ENCODE peak calls at places on chromosomes 7 and 10, in five cellular contexts. D, P, W, V and G are unnamed samples.

GRCh38 chr10:82266438-82266837 is 391.4 kb downstream of the NRG3 start:
- DNase-seq in D (no peak), P (no peak), W (no peak), V (peak), G (peak)

GRCh38 chr10:26486304-26486703 is 48.2 kb downstream of the APBB1IP start:
- DNase-seq in D (no peak), P (peak), W (no peak), V (peak), G (peak)

GRCh38 chr7:80916770-80917681 is 1.8 kb downstream of the SEMA3C start:
- DNase-seq in D (no peak), P (peak), W (no peak), V (peak), G (peak)

GRCh38 chr10:42979730-42980467 is 97.0 kb upstream of the RET start:
- DNase-seq in D (no peak), P (no peak), W (peak), V (no peak), G (no peak)

GRCh38 chr7:33916357-33917081 is 11.2 kb downstream of the BMPER start:
- DNase-seq in D (no peak), P (peak), W (no peak), V (no peak), G (no peak)

GRCh38 chr10:48366261-48366660 is 59.8 kb downstream of the MAPK8 start:
- DNase-seq in D (no peak), P (peak), W (no peak), V (peak), G (peak)

GRCh38 chr7:100208911-100209408 is 10.8 kb upstream of the PVRIG start:
- DNase-seq in D (peak), P (no peak), W (no peak), V (no peak), G (no peak)

GRCh38 chr7:45031829-45032228 is 31.8 kb downstream of the CCM2 start:
- DNase-seq in D (no peak), P (no peak), W (peak), V (no peak), G (no peak)

GRCh38 chr7:91533996-91534395 is 269.8 kb downstream of the FZD1 start:
- DNase-seq in D (no peak), P (no peak), W (no peak), V (no peak), G (no peak)

GRCh38 chr10:30591249-30591670 is 38.3 kb downstream of the LYZL2 start:
- DNase-seq in D (peak), P (peak), W (no peak), V (peak), G (peak)
- TF ChIP-seq CTCF in D (peak), P (peak), W (no peak), V (peak), G (peak)

DNA sequence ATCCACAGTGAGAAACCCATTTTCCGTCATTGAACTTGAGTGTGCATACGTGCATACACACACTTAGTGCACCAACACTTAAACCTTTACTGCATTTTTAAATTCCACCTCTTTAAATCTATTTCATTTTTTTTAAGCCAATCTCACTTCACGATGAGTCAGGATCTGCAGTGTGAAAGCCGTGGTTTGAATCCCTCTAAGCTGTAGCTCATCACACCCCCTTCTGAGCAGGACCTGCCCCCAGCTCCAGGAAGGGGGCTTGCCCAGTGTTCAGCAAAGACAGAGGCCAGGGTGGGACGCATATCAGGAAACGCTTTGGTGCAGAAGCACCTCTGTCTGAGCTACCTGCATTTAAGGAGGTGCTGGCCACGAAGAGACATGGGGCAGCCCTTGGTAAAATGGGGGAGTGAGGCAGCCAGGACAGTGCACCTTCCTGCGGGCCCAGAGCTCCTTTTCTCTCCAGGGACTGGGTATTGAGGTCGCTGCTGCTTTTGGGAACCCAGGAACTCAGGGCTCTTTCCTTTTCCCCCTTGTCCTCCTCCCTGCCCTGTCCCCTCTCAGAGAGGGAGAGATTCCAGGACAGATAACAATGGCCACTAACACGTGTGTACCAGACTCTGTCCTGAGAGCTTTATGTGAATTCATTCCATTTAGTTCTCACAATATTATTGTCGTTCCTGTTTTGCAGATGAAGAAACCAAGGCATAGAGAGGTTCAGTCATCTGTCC is 21.7 kb downstream of the ZNF316 start:
- DNase-seq in D (no peak), P (no peak), W (no peak), V (no peak), G (no peak)
- H3K4me3 ChIP-seq in D (no peak), P (no peak), W (no peak), V (no peak), G (no peak)

GRCh38 chr10:22464966-22465627 is 119.8 kb downstream of the SPAG6 start:
- DNase-seq in D (no peak), P (no peak), W (no peak), V (no peak), G (no peak)

GRCh38 chr10:22460531-22461403 is 115.5 kb downstream of the SPAG6 start:
- DNase-seq in D (no peak), P (no peak), W (no peak), V (no peak), G (no peak)

GRCh38 chr10:22461891-22462290 is 116.6 kb downstream of the SPAG6 start:
- DNase-seq in D (no peak), P (no peak), W (no peak), V (no peak), G (no peak)

GRCh38 chr10:22460101-22460500 is 114.8 kb downstream of the SPAG6 start:
- DNase-seq in D (no peak), P (no peak), W (no peak), V (no peak), G (no peak)

GRCh38 chr10:22463255-22463654 is 118.0 kb downstream of the SPAG6 start:
- DNase-seq in D (no peak), P (no peak), W (no peak), V (no peak), G (no peak)
- TF ChIP-seq CTCF in D (no peak), P (no peak), W (no peak), V (no peak), G (no peak)

DNA sequence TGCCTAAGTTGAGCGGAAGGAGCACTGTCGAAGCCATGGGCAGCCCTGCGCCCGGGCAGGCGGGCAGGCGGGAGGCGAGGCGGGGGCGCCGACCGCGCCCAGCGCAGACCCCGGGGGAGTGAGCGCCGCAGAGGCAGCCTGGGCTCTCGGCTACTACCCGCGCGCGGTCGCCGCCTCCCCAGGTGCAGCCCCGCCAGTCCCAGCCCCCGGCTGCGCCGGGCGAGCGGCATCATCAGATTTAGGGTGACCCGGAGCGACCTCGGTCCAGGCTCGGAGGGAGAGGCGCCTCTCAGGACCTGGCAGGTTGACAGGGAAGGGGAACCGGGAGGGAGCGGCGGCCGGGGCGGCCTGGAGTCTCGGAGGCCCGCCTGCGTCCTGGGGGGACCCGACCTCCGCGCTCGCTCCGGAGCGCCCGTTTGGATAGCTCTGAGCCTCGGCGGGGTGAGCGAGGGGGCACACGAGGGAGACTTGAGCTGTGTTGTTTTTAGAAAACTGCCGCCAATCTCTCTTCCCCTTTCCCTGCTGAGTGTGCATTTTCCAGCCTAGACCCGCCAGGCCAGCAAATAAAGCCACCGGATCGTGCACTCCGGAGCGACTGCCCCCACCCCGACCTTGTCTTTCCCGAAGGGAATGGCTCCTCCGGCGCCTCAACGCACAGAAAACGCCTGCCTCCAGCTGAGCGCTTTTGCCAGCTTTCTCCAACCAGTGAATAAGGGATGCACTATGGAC is 2.3 kb upstream of the NRP1 start:
- DNase-seq in D (no peak), P (no peak), W (peak), V (peak), G (peak)
- H3K4me3 ChIP-seq in D (no peak), P (peak), W (peak), V (peak), G (peak)

GRCh38 chr7:130141161-130141857 is 63.9 kb downstream of the TMEM209 start:
- DNase-seq in D (no peak), P (peak), W (peak), V (peak), G (peak)

GRCh38 chr7:130143334-130143732 is 61.9 kb downstream of the TMEM209 start:
- DNase-seq in D (no peak), P (no peak), W (peak), V (no peak), G (no peak)

GRCh38 chr7:130143986-130144618 is 61.1 kb downstream of the TMEM209 start:
- DNase-seq in D (no peak), P (no peak), W (peak), V (no peak), G (no peak)

GRCh38 chr7:130141858-130142653 is 63.1 kb downstream of the TMEM209 start:
- DNase-seq in D (no peak), P (no peak), W (peak), V (no peak), G (no peak)

DNA sequence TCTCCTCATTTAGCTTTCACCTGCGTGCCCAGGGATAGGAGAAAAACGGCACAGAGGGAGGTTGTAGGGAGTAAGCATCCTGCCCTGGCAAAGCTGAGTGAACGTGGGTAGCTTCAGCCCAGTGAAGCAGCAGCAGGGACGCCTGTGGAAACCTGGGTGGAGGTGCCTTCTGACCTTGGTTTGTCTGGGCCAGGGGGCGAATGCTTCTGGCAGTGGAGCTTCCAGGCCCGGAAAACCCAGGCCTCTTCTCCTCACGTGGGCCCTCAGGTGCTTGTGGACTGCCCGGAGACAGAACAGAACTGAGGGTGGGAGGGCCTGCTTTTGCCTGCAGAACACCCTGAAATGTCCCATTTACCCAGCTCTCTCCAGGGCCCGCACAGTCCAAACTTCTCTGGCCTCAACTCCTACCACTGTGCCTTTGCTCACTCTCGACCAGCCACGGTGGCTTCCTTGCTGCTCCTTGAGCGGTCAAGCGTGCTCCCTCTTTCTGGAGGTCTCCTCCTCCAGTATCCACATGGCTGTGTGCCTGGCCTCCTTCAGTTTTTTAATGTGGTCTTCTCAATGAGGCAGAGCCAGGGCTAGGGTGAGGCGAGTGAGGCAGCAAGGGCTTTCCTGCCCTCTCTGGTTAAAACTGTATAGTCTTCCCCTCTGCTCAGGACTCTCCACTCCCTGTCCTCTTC is 62.4 kb downstream of the TMEM209 start:
- DNase-seq in D (no peak), P (no peak), W (peak), V (no peak), G (no peak)
- TF ChIP-seq CTCF in D (no peak), P (no peak), W (no peak), V (no peak), G (no peak)

GRCh38 chr7:2523461-2523905 is 3.9 kb downstream of the LFNG start:
- DNase-seq in D (no peak), P (no peak), W (peak), V (no peak), G (no peak)

GRCh38 chr7:2522780-2523433 is 3.3 kb downstream of the LFNG start:
- DNase-seq in D (no peak), P (no peak), W (peak), V (peak), G (peak)

GRCh38 chr7:2524808-2525140 is 5.2 kb downstream of the LFNG start:
- DNase-seq in D (no peak), P (no peak), W (no peak), V (no peak), G (no peak)

GRCh38 chr7:2525161-2525930 is 5.8 kb downstream of the LFNG start:
- DNase-seq in D (no peak), P (no peak), W (peak), V (no peak), G (no peak)

DNA sequence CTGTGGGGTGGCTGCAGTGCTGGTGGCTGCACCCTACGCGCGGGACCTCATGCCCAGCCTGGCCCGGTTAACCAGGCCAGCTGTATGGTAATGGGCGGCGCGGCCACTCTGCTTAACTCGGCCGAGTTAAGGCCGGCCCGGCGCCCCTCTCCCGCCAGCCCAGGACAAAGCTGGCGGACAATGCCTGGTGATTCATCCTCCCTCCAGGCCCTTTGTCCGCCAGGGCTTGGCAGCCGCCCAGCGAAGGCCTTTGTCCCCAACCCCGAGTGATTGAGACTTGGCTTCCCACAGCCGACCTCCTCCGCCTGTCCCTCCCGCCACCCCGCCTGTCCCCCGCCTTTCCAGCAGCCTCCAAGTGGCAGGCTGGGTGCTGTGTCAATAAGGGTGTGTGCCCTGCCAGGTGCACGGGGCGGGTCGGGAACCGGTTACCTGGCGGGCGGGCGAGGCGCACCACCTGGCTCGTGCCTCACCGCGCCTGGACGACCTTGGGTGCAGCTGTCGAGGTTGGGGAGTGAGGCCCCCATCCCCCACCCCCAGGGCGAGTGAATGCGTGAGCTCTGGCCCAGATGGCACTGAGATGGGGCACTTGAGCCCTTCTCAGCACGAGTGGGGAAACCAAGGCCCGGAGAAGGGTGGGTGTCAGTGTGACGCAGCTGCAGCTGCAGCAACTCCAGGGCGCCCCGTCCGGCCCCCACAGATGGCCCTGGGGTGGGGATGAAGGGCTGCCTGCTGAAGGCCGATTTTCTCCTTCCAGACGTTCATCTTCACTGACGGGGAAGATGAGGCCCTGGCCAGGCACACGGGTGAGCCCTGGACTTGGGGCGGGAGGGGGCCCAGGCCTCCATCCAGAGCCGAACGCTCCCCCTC is 4.6 kb downstream of the LFNG start:
- DNase-seq in D (peak), P (peak), W (peak), V (peak), G (peak)
- H3K4me3 ChIP-seq in D (no peak), P (no peak), W (no peak), V (no peak), G (no peak)

GRCh38 chr7:50644114-50644513 is 78.9 kb upstream of the DDC start:
- DNase-seq in D (no peak), P (no peak), W (peak), V (no peak), G (no peak)

GRCh38 chr7:50640256-50640655 is 75.1 kb upstream of the DDC start:
- DNase-seq in D (no peak), P (no peak), W (no peak), V (no peak), G (no peak)

GRCh38 chr7:50640779-50641178 is 75.6 kb upstream of the DDC start:
- DNase-seq in D (no peak), P (no peak), W (no peak), V (no peak), G (no peak)

GRCh38 chr7:50644586-50644985 is 79.4 kb upstream of the DDC start:
- DNase-seq in D (no peak), P (no peak), W (peak), V (no peak), G (no peak)

DNA sequence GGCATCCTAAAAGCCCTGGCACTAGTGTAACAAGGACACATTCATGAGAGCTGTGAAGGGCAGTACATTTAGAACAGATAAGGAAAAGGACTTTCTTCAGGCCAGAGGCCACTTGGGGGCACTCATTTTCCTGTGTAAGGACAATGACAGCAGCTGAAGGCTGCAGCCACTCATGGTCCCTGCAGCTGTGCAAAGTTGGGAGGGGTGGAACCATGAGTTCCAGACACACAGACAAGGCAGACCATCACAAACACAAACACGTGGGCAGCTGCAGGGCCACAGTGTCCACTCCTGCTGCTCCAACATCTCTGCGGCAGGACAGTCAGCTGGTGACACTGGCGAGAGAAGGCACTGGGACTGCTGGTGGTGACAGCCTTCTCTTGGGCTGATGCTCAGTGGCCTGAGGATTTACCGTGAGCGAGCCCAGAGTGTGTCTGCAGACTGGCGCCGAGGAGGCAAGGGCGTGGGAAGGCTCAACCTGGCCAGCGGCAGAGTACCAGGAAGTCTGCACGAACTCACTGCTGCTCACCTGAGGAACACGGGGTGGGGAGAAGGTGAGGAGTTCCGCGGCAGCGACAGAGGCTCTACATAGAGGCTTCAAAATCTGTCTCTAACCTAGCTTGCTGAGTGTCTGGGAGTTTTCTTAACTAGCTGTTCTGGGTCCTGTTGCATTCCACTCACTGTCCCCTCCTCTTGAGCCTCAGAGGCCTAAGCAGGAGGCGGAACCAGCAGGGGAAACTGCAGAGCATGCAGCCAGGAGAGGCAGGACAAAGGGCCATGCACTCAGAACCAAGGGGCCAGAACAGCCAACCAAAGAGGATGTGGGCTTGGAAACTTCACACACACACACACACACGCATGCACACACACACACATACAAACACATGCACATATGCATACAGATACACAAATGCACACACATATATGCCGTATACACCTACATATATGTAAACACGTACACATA is 76.5 kb upstream of the DDC start:
- DNase-seq in D (peak), P (no peak), W (peak), V (no peak), G (no peak)
- TF ChIP-seq CTCF in D (peak), P (no peak), W (no peak), V (no peak), G (no peak)

GRCh38 chr7:1532456-1533254 is 2.2 kb downstream of the MAFK start:
- DNase-seq in D (no peak), P (peak), W (peak), V (peak), G (peak)
- H3K4me3 ChIP-seq in D (no peak), P (peak), W (peak), V (peak), G (peak)

GRCh38 chr10:71222541-71223364 is 10.4 kb downstream of the UNC5B start:
- DNase-seq in D (no peak), P (peak), W (peak), V (peak), G (peak)
- TF ChIP-seq CTCF in D (no peak), P (no peak), W (no peak), V (no peak), G (no peak)

GRCh38 chr7:97025130-97025499 is 484 bp upstream of the DLX5 start:
- DNase-seq in D (no peak), P (no peak), W (no peak), V (no peak), G (no peak)
- H3K4me3 ChIP-seq in D (no peak), P (no peak), W (no peak), V (no peak), G (no peak)